ENCODE peak calls at places on chromosomes 1 and 21, in seven cellular contexts. W is NCI-H2107, E is A549, Y is AG09319, T is RPMI7951, M is anterior cingulate cortex, Z is SHP77. Q is an unnamed sample.

GRCh38 chr1:53572802-53573148 is 113.6 kb downstream of the DMRTB1 start:
- DNase-seq in M (no peak), W (no peak), E (no peak), T (no peak), Y (no peak), Z (no peak), Q (no peak)

GRCh38 chr1:16394977-16395376 is 27.9 kb downstream of the SZRD1 start:
- DNase-seq in W (no peak), Y (no peak), Z (no peak), T (no peak), M (no peak), E (no peak), Q (no peak)

GRCh38 chr1:22018583-22019559 is 17.4 kb downstream of the CELA3A start:
- DNase-seq in Z (no peak), M (no peak), T (peak), E (peak), W (no peak), Y (peak), Q (peak)

GRCh38 chr1:97640677-97641076 is 280.2 kb downstream of the DPYD start:
- DNase-seq in W (no peak), T (peak), E (no peak), Y (no peak), M (no peak), Z (no peak), Q (no peak)

GRCh38 chr1:91997607-91998195 is 32.1 kb upstream of the EPHX4 start:
- DNase-seq in M (no peak), Z (peak), Y (peak), E (peak), T (peak), W (peak), Q (peak)

GRCh38 chr1:223512016-223512415 is 118.8 kb downstream of the CCDC185 start:
- DNase-seq in E (no peak), Y (no peak), W (no peak), M (no peak), Z (no peak), T (no peak), Q (no peak)

GRCh38 chr21:34859976-34860653 is 189.0 kb downstream of the RUNX1 start:
- DNase-seq in Y (no peak), Z (no peak), W (no peak), T (no peak), E (no peak), M (no peak), Q (no peak)

GRCh38 chr1:234612352-234613127 is 2.6 kb upstream of the IRF2BP2 start:
- DNase-seq in Y (peak), Z (peak), M (peak), E (peak), T (peak), W (peak), Q (peak)

GRCh38 chr1:18253093-18253492 is 145.5 kb downstream of the IGSF21 start:
- DNase-seq in Z (no peak), W (no peak), E (no peak), Y (no peak), T (no peak), M (no peak), Q (no peak)

GRCh38 chr1:163410073-163410522 is 88.3 kb downstream of the NUF2 start:
- DNase-seq in E (peak), W (peak), Y (no peak), T (peak), Z (peak), M (no peak), Q (peak)

GRCh38 chr1:217090073-217090911 is 367.1 kb upstream of the ESRRG start:
- DNase-seq in T (no peak), W (no peak), Y (no peak), M (no peak), Z (no peak), E (no peak), Q (no peak)

GRCh38 chr1:93717639-93718038 is 36.0 kb upstream of the BCAR3 start:
- DNase-seq in Y (no peak), T (no peak), M (no peak), W (no peak), Z (no peak), E (no peak), Q (no peak)

GRCh38 chr1:206808615-206809014 is 36.3 kb upstream of the IL10 start:
- DNase-seq in T (peak), W (no peak), M (no peak), Y (no peak), Z (no peak), E (peak), Q (no peak)

Q was measured in fibroblast of the conjunctiva.